ENCODE peak calls at places on chromosome 20, in eight cellular contexts. H is activated T-helper 1 cell treated with Interleukin-2 at 50 U/mL for 16 hours; W is adrenal gland; U is NCI-H1092; S is brain microvascular endothelial cell; J is NCI-H2029 treated with DMSO at 0.1 percent for 48 hours; A is CD8-positive, alpha-beta T cell; P is kidney glomerular epithelial cell. D is an unnamed sample.

GRCh38 chr20:62516345-62516744 is 40.5 kb upstream of the GATA5 start:
- DNase-seq in H (no peak), W (no peak), U (no peak), S (no peak), J (no peak), A (no peak), P (no peak), D (no peak)

GRCh38 chr20:4773736-4774135 is 52.0 kb downstream of the PRND start:
- DNase-seq in H (no peak), W (no peak), U (no peak), S (no peak), J (no peak), A (no peak), P (no peak), D (no peak)

GRCh38 chr20:63698739-63699465 is 2.5 kb downstream of the TNFRSF6B start:
- DNase-seq in H (no peak), W (peak), U (no peak), S (peak), J (no peak), A (no peak), P (peak), D (peak)

GRCh38 chr20:63355781-63356295 is 5.3 kb downstream of the CHRNA4 start:
- DNase-seq in H (no peak), W (no peak), U (no peak), S (no peak), J (no peak), A (no peak), P (no peak), D (no peak)

GRCh38 chr20:45346291-45346718 is 1.9 kb downstream of the SDC4 start:
- DNase-seq in H (no peak), W (no peak), U (no peak), S (no peak), J (no peak), A (no peak), P (no peak), D (no peak)

GRCh38 chr20:49724637-49725606 is 11.2 kb upstream of the B4GALT5 start:
- DNase-seq in H (no peak), W (peak), U (no peak), S (no peak), J (no peak), A (no peak), P (peak), D (peak)

GRCh38 chr20:3010985-3011723 is 32.3 kb upstream of the GNRH2 start:
- DNase-seq in H (no peak), W (no peak), U (no peak), S (peak), J (no peak), A (no peak), P (peak), D (no peak)

GRCh38 chr20:11447371-11448100 is 470.2 kb upstream of the BTBD3 start:
- DNase-seq in H (no peak), W (no peak), U (no peak), S (no peak), J (no peak), A (no peak), P (no peak), D (no peak)

GRCh38 chr20:34643919-34644318 is 33.0 kb downstream of the PIGU start:
- DNase-seq in H (no peak), W (no peak), U (no peak), S (peak), J (no peak), A (no peak), P (no peak), D (no peak)

GRCh38 chr20:44730441-44730840 is 15.2 kb upstream of the KCNK15 start:
- DNase-seq in H (no peak), W (no peak), U (no peak), S (peak), J (no peak), A (no peak), P (peak), D (peak)

GRCh38 chr20:10978713-10979112 is 304.9 kb upstream of the JAG1 start:
- DNase-seq in H (no peak), W (no peak), U (no peak), S (no peak), J (peak), A (no peak), P (no peak), D (no peak)

GRCh38 chr20:57090590-57091560 is 175.6 kb downstream of the BMP7 start:
- DNase-seq in H (no peak), W (no peak), U (no peak), S (no peak), J (no peak), A (no peak), P (no peak), D (peak)

GRCh38 chr20:11153819-11154218 is 480.0 kb upstream of the JAG1 start:
- DNase-seq in H (no peak), W (no peak), U (no peak), S (peak), J (no peak), A (no peak), P (peak), D (no peak)

D was measured in lower lobe of right lung.